ENCODE peak calls at places on chromosomes 4 and X, in five cellular contexts. O is activated T-helper 1 cell treated with Interleukin-2 at 50 U/mL for 16 hours; V is NAMALWA; Y is stimulated activated naive B cell treated with anti-CD40 and anti-IgM and Interleukin-4, amounts not matched to agents 10 μg/mL and 1 μg/mL and 100 μg/mL, for 72 hours; B is fibroblast of pulmonary artery. L is an unnamed sample.

GRCh38 chrX:72262077-72262476 is 15.0 kb downstream of the RPS4X start:
- DNase-seq in O (no peak), V (no peak), Y (no peak), B (no peak), L (no peak)

GRCh38 chr4:78225236-78225635 is 168.1 kb downstream of the FRAS1 start:
- DNase-seq in O (no peak), V (no peak), Y (no peak), B (no peak), L (no peak)

GRCh38 chrX:12890467-12890866 is 16.0 kb upstream of the TLR8 start:
- DNase-seq in O (no peak), V (peak; percentile 63), Y (no peak), B (peak; percentile 39), L (no peak)

GRCh38 chrX:39476596-39476995 is 621.2 kb downstream of the BCOR start:
- DNase-seq in O (no peak), V (no peak), Y (no peak), B (no peak), L (no peak)

GRCh38 chr4:127261476-127261875 is 371.3 kb upstream of the INTU start:
- DNase-seq in O (no peak), V (no peak), Y (no peak), B (no peak), L (no peak)

GRCh38 chr4:123830920-123831319 is 434.3 kb downstream of the SPRY1 start:
- DNase-seq in O (no peak), V (no peak), Y (no peak), B (no peak), L (no peak)

GRCh38 chrX:107714196-107714811 is 61.3 kb downstream of the TSC22D3 start:
- DNase-seq in O (no peak), V (no peak), Y (no peak), B (peak; percentile 57), L (no peak)

GRCh38 chr4:100935090-100935489 is 412.2 kb downstream of the PPP3CA start:
- DNase-seq in O (no peak), V (peak; percentile 51), Y (no peak), B (peak; percentile 13), L (no peak)

GRCh38 chr4:136495076-136495475 is 1037.2 kb downstream of the PCDH18 start:
- DNase-seq in O (no peak), V (no peak), Y (no peak), B (no peak), L (no peak)

GRCh38 chrX:627510-627964 is 3.1 kb upstream of the SHOX start:
- DNase-seq in O (no peak), V (no peak), Y (no peak), B (no peak), L (no peak)

GRCh38 chr4:164446516-164446915 is 307.4 kb upstream of the SMIM31 start:
- DNase-seq in O (no peak), V (no peak), Y (no peak), B (peak; percentile 1), L (no peak)

GRCh38 chrX:151384807-151385206 is 12.2 kb upstream of the VMA21 start:
- DNase-seq in O (no peak), V (no peak), Y (no peak), B (no peak), L (no peak)

L was measured in endothelial cell.